ENCODE peak calls at places on chromosomes 6 and 20, in four cellular contexts. M is upper lobe of right lung, S is left ventricle myocardium inferior, R is fibroblast of mammary gland. L is an unnamed sample.

GRCh38 chr20:34163316-34163715 is 51.3 kb upstream of the EIF2S2 start:
- DNase-seq in M (no peak), S (no peak), R (no peak), L (no peak)

GRCh38 chr6:157579467-157580031 is 198.6 kb downstream of the ZDHHC14 start:
- DNase-seq in M (no peak), S (no peak), R (peak), L (no peak)

GRCh38 chr20:26347396-26347795 is 650.7 kb upstream of the ZNF337 start:
- DNase-seq in M (no peak), S (no peak), R (no peak), L (no peak)

GRCh38 chr6:89299451-89299850 is 15.6 kb downstream of the GABRR2 start:
- DNase-seq in M (no peak), S (no peak), R (peak), L (peak)

GRCh38 chr6:49202923-49203322 is 260.1 kb downstream of the MMUT start:
- DNase-seq in M (no peak), S (no peak), R (no peak), L (peak)

GRCh38 chr20:61896058-61896961 is 169.4 kb downstream of the TAF4 start:
- DNase-seq in M (no peak), S (peak), R (peak), L (peak)

GRCh38 chr6:135210632-135211305 is 29.7 kb downstream of the MYB start:
- DNase-seq in M (no peak), S (no peak), R (no peak), L (no peak)

GRCh38 chr6:52560462-52560861 is 16.4 kb downstream of the TRAM2 start:
- DNase-seq in M (no peak), S (no peak), R (peak), L (no peak)

GRCh38 chr6:149651056-149651455 is 2.5 kb upstream of the KATNA1 start:
- DNase-seq in M (no peak), S (no peak), R (no peak), L (no peak)

GRCh38 chr20:32510601-32511357 is 74.4 kb downstream of the NOL4L start:
- DNase-seq in M (no peak), S (no peak), R (no peak), L (no peak)

GRCh38 chr6:110125361-110125760 is 54.1 kb downstream of the WASF1 start:
- DNase-seq in M (no peak), S (no peak), R (no peak), L (no peak)

GRCh38 chr6:108876929-108877775 is 28.9 kb downstream of the ARMC2 start:
- DNase-seq in M (no peak), S (peak), R (peak), L (peak)

GRCh38 chr20:40941023-40941655 is 87.5 kb upstream of the TOP1 start:
- DNase-seq in M (no peak), S (no peak), R (no peak), L (no peak)

GRCh38 chr20:43916073-43916874 is 1.6 kb downstream of the TOX2 start:
- DNase-seq in M (no peak), S (no peak), R (no peak), L (peak)

GRCh38 chr6:166058064-166058739 is 109.4 kb downstream of the TBXT start:
- DNase-seq in M (no peak), S (peak), R (peak), L (peak)

GRCh38 chr20:62928246-62928939 is 2.1 kb upstream of the DIDO1 start:
- DNase-seq in M (no peak), S (no peak), R (no peak), L (no peak)

GRCh38 chr20:56985286-56985685 is 281.2 kb downstream of the BMP7 start:
- DNase-seq in M (no peak), S (no peak), R (peak), L (no peak)

GRCh38 chr6:30882764-30883475 is 1.4 kb upstream of the DDR1 start:
- DNase-seq in M (peak), S (no peak), R (no peak), L (no peak)

GRCh38 chr6:33744895-33745546 is 1.7 kb downstream of the IP6K3 start:
- DNase-seq in M (no peak), S (no peak), R (no peak), L (no peak)

GRCh38 chr20:16639027-16639941 is 66.0 kb upstream of the KIF16B start:
- DNase-seq in M (no peak), S (no peak), R (no peak), L (no peak)

GRCh38 chr20:59204201-59204894 is 40.7 kb downstream of the ZNF831 start:
- DNase-seq in M (no peak), S (no peak), R (no peak), L (no peak)

GRCh38 chr6:128208851-128209580 is 308.2 kb upstream of the THEMIS start:
- DNase-seq in M (no peak), S (no peak), R (peak), L (peak)

GRCh38 chr6:2899596-2899995 is 3.5 kb downstream of the SERPINB9 start:
- DNase-seq in M (no peak), S (no peak), R (no peak), L (no peak)

GRCh38 chr6:159978291-159979135 is 9.6 kb downstream of the IGF2R start:
- DNase-seq in M (no peak), S (no peak), R (no peak), L (no peak)

GRCh38 chr6:105209950-105210706 is 30.3 kb upstream of the POPDC3 start:
- DNase-seq in M (no peak), S (no peak), R (peak), L (peak)

GRCh38 chr6:42197574-42198362 is 3.0 kb upstream of the GUCA1B start:
- DNase-seq in M (no peak), S (no peak), R (peak), L (peak)

GRCh38 chr6:105346052-105346451 is 56.8 kb downstream of the PREP start:
- DNase-seq in M (no peak), S (no peak), R (peak), L (peak)

GRCh38 chr6:123803862-123804681 is at the start of gene NKAIN2:
- DNase-seq in M (peak), S (peak), R (no peak), L (no peak)

GRCh38 chr6:123803456-123803861 is 206 bp upstream of the NKAIN2 start:
- DNase-seq in M (no peak), S (no peak), R (no peak), L (no peak)

GRCh38 chr6:123802697-123803455 is 789 bp upstream of the NKAIN2 start:
- DNase-seq in M (peak), S (peak), R (peak), L (peak)

GRCh38 chr6:123801067-123801466 is 2.6 kb upstream of the NKAIN2 start:
- DNase-seq in M (no peak), S (no peak), R (no peak), L (no peak)

GRCh38 chr6:123802351-123802696 is 1.3 kb upstream of the NKAIN2 start:
- DNase-seq in M (no peak), S (no peak), R (no peak), L (no peak)
- H3K4me3 ChIP-seq in M (peak), S (peak), R (no peak), L (no peak)

GRCh38 chr20:14716251-14716650 is 378.8 kb upstream of the FLRT3 start:
- DNase-seq in M (no peak), S (no peak), R (no peak), L (no peak)

GRCh38 chr20:14712302-14712739 is 374.9 kb upstream of the FLRT3 start:
- DNase-seq in M (no peak), S (no peak), R (peak), L (peak)

GRCh38 chr20:14717124-14718004 is 380.0 kb upstream of the FLRT3 start:
- DNase-seq in M (no peak), S (no peak), R (no peak), L (no peak)

GRCh38 chr20:14711681-14712080 is 374.3 kb upstream of the FLRT3 start:
- DNase-seq in M (no peak), S (no peak), R (no peak), L (peak)

DNA sequence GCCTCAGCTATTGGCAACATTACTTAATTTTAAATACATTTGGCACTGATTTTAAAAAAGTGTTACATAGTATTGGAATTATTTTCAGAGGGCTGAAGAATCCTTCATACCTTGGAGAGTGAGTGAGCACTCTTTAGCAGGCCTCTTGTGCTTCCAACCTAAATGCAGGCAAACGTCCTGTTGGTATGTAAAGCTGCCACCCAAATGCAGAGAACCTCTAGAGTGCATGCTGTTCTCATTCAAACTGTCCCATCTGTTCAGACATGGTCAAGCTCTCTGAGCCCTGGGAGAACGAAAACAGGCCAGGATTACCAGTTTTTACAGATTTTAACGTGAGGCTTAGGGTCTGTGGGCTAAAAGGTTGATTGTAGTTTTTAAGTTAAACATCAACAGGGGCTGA is 378.0 kb upstream of the FLRT3 start:
- DNase-seq in M (no peak), S (no peak), R (no peak), L (no peak)
- H3K4me3 ChIP-seq in M (no peak), S (no peak), R (no peak), L (no peak)

GRCh38 chr20:36645998-36646397 is at the start of gene SLA2:
- DNase-seq in M (peak), S (no peak), R (no peak), L (no peak)
- H3K4me3 ChIP-seq in M (peak), S (no peak), R (no peak), L (no peak)

GRCh38 chr6:139291813-139292619 is at the start of gene TXLNB:
- DNase-seq in M (peak), S (peak), R (peak), L (peak)
- H3K4me3 ChIP-seq in M (peak), S (peak), R (peak), L (peak)

GRCh38 chr6:41061196-41061726 is 8.3 kb downstream of the APOBEC2 start:
- DNase-seq in M (no peak), S (no peak), R (no peak), L (no peak)
- H3K4me3 ChIP-seq in M (no peak), S (peak), R (no peak), L (no peak)

DNA sequence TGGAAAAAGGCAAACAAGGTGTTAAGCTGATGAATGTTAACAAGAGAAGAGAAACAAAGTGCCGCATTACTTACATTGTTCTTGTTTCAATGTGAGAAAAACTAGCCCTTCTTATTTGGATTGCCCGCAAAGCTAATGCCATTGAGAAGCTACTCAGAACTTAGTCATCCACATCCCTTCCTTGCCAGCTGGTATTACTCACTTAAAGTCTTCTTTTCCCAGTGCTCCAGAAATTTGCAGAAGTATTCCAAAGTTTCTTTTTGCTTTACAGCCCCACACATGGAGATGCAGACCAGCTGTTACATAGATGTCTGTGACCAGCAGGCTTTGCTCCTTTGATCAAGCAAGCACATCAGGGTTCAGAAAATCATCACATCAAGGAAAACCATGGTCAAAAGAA is 529.0 kb downstream of the TBC1D32 start:
- DNase-seq in M (no peak), S (no peak), R (peak), L (peak)
- H3K4me3 ChIP-seq in M (no peak), S (no peak), R (no peak), L (no peak)

GRCh38 chr6:38714239-38715015 is 684 bp upstream of the DNAH8 start:
- DNase-seq in M (no peak), S (no peak), R (no peak), L (no peak)
- H3K4me3 ChIP-seq in M (no peak), S (peak), R (no peak), L (no peak)